ENCODE peak calls at places on chromosomes 13 and 19, in ten cellular contexts. V is mesendoderm; W is H7; M is aorta; X is fibroblast of pulmonary artery; Q is CD8-positive, alpha-beta T cell; G is tibial artery; T is pancreas; O is choroid plexus epithelial cell; A is neural progenitor cell. Y is an unnamed sample.

GRCh38 chr19:17479325-17479791 is 9.0 kb downstream of the SLC27A1 start:
- DNase-seq in Q (no peak), A (no peak), M (no peak), T (no peak), V (no peak), W (peak; percentile 62), O (peak; percentile 85), X (peak; percentile 77), G (no peak), Y (no peak)

GRCh38 chr13:33355470-33355869 is 69.9 kb upstream of the STARD13 start:
- DNase-seq in X (peak; percentile 87), A (no peak), G (no peak), Q (no peak), V (no peak), T (no peak), M (no peak), W (no peak), O (peak; percentile 77), Y (no peak)

GRCh38 chr13:27965343-27965739 is 3.8 kb downstream of the CDX2 start:
- DNase-seq in X (no peak), M (no peak), T (no peak), G (no peak), W (peak; percentile 48), A (no peak), Q (peak; percentile 25), O (no peak), V (peak; percentile 44), Y (no peak)

GRCh38 chr13:98105929-98106336 is 37.0 kb upstream of the FARP1 start:
- DNase-seq in T (no peak), O (peak; percentile 56), M (no peak), W (no peak), V (no peak), Q (no peak), A (no peak), G (no peak), X (peak; percentile 73), Y (peak; percentile 18)

GRCh38 chr13:77002590-77003190 is 10.8 kb downstream of the CLN5 start:
- DNase-seq in M (no peak), O (peak; percentile 62), W (peak; percentile 14), G (no peak), X (peak; percentile 65), Q (no peak), T (no peak), V (peak; percentile 53), A (peak; percentile 40), Y (no peak)

GRCh38 chr19:3556423-3556977 is 886 bp downstream of the MFSD12 start:
- DNase-seq in G (no peak), O (no peak), W (no peak), V (no peak), Q (no peak), X (no peak), T (peak; percentile 60), A (no peak), M (no peak), Y (no peak)

GRCh38 chr13:30892966-30893365 is 13.1 kb upstream of the MEDAG start:
- DNase-seq in M (peak; percentile 79), V (peak; percentile 84), A (peak; percentile 74), T (no peak), X (peak; percentile 69), W (peak; percentile 71), Q (no peak), O (peak; percentile 85), G (peak; percentile 84), Y (no peak)

GRCh38 chr19:48745208-48745995 is 1.3 kb downstream of the IZUMO1 start:
- DNase-seq in T (peak; percentile 65), G (no peak), M (no peak), X (peak; percentile 72), W (peak; percentile 82), O (peak; percentile 80), Q (peak; percentile 58), V (peak; percentile 82), A (peak; percentile 84), Y (no peak)

GRCh38 chr13:49052801-49053200 is 77.1 kb downstream of the FNDC3A start:
- DNase-seq in A (no peak), T (no peak), O (no peak), G (no peak), X (no peak), V (no peak), M (no peak), W (no peak), Q (no peak), Y (no peak)

GRCh38 chr13:40969169-40969901 is 49.8 kb downstream of the ELF1 start:
- DNase-seq in M (no peak), X (no peak), G (no peak), V (no peak), Q (no peak), A (no peak), T (no peak), W (no peak), O (no peak), Y (no peak)

GRCh38 chr19:46218160-46218559 is 11.4 kb upstream of the IGFL1 start:
- DNase-seq in T (no peak), V (peak; percentile 80), W (peak; percentile 85), O (peak; percentile 39), A (peak; percentile 89), M (no peak), G (no peak), Q (no peak), X (peak; percentile 50), Y (no peak)

GRCh38 chr13:111213964-111214726 is 99.0 kb downstream of the ARHGEF7 start:
- DNase-seq in W (peak; percentile 42), Q (no peak), O (no peak), M (no peak), G (no peak), X (no peak), T (no peak), A (no peak), V (no peak), Y (no peak)
- H3K4me3 ChIP-seq in W (no peak overlapping the region), Q (no peak overlapping the region), O (no peak overlapping the region), M (no peak overlapping the region), G (no peak overlapping the region), X (no peak overlapping the region), T (no peak overlapping the region), A (no peak overlapping the region), V (no peak overlapping the region), Y (no peak overlapping the region)

GRCh38 chr19:14419038-14419813 is at the start of gene DDX39A:
- DNase-seq in G (peak; percentile 99), A (peak; percentile 99), Q (peak; percentile 96), M (peak; percentile 99), W (peak; percentile 99), T (peak; percentile 98), O (peak; percentile 100), X (peak; percentile 100), V (peak; percentile 100), Y (peak; percentile 98)

GRCh38 chr19:14413765-14414171 is 5.4 kb downstream of the DDX39A start:
- DNase-seq in G (no peak), T (no peak), A (no peak), X (peak; percentile 47), Q (no peak), M (no peak), W (peak; percentile 23), O (peak; percentile 67), V (no peak), Y (no peak)

GRCh38 chr19:14413355-14413754 is 5.8 kb downstream of the DDX39A start:
- DNase-seq in M (no peak), A (no peak), V (no peak), W (peak; percentile 29), G (no peak), T (no peak), X (no peak), Q (no peak), O (no peak), Y (no peak)

GRCh38 chr19:14418743-14419037 is 451 bp downstream of the DDX39A start:
- DNase-seq in Q (no peak), A (no peak), O (no peak), T (no peak), W (no peak), G (no peak), X (peak; percentile 21), V (no peak), M (no peak), Y (no peak)

GRCh38 chr19:14416743-14417214 is 2.4 kb downstream of the DDX39A start:
- DNase-seq in A (no peak), Q (no peak), G (no peak), M (no peak), O (no peak), W (no peak), V (no peak), X (no peak), T (no peak), Y (no peak)
- H3K4me3 ChIP-seq in A (no peak overlapping the region), Q (no peak overlapping the region), G (no peak overlapping the region), M (no peak overlapping the region), O (no peak overlapping the region), W (no peak overlapping the region), V (no peak overlapping the region), X (peak overlapping the region; percentile 10), T (no peak overlapping the region), Y (peak overlapping the region; percentile 96)

DNA sequence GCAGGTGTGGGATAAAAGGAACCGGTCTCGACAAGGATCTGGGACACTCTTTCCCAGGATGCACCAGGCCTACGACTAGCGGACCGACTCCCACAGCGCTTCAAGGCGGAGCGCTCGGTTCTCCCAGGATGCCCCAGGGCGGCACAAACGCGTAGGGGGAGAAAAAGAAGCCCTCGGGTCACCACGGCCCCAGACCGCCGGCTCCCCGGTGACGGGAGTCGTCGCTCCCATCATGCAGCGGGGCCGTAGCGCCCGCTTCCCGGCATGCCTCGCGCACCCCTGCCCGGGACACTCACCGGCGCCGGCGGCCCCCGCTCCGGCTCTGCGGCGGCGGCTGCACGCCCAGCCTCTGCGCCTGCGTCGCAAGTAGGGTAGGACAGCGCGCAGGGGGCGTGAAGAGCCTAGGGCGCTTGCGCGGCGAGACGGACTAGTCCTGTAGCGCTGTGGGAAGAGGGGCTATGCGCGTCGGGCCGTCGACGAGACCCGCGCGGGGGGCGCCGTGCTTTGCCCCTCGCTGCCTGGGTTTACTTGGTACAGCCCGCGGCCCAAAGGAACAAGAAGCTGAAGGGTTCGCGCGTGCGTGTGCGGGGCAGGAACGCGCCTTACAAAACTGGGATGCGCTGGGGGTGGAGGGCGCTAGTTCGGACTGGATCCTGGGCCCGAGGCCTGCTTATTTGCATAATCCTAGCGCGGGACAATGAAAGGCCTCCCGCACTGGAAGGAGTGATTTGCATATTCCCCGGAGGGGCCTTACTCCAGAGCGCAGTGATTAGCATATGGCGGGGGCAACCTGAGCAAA is at the start of gene ZNF428:
- DNase-seq in Q (peak; percentile 88), A (peak; percentile 99), V (peak; percentile 98), X (peak; percentile 92), M (peak; percentile 92), W (peak; percentile 96), O (peak; percentile 92), G (peak; percentile 90), T (peak; percentile 94), Y (peak; percentile 87)
- H3K4me3 ChIP-seq in Q (peak within 1 kb of the TSS; percentile 97), A (peak within 1 kb of the TSS; percentile 47), V (peak within 1 kb of the TSS; percentile 18), X (peak within 1 kb of the TSS; percentile 88), M (peak within 1 kb of the TSS; percentile 43), W (peak within 1 kb of the TSS; percentile 73), O (peak within 1 kb of the TSS; percentile 84), G (peak within 1 kb of the TSS; percentile 75), T (peak within 1 kb of the TSS; percentile 80), Y (peak within 1 kb of the TSS; percentile 86)

DNA sequence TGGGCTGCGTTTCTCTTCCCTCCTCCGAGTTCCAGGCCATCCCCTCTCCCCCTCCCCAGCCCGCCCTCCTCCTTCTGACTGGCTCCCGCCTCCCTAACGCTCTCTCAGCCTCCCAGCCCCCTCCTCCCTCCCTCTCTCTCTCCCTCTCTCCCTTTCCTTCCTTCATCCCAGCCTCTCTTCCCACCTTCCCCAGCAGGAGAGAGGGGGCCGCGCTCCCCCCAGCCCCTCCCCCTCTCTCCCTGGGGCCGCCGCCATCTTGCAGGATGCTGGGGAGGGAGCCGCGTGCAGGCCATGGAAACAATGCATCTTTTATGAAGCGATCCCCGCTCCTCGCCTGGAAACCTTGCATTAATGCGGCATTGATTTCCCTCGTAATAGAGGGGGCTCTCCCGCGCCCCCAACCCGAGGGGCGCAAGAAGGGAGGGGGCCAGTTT is 42.6 kb upstream of the ADGRL1 start:
- DNase-seq in G (no peak), O (peak; percentile 24), M (peak; percentile 58), T (peak; percentile 39), A (peak; percentile 93), X (peak; percentile 55), V (peak; percentile 98), W (peak; percentile 91), Q (peak; percentile 75), Y (peak; percentile 18)
- H3K4me3 ChIP-seq in G (peak overlapping the region; percentile 50), O (peak overlapping the region; percentile 52), M (peak overlapping the region; percentile 30), T (peak overlapping the region; percentile 31), A (peak overlapping the region; percentile 58), X (peak overlapping the region; percentile 42), V (peak overlapping the region; percentile 37), W (peak overlapping the region; percentile 52), Q (peak overlapping the region; percentile 60), Y (peak overlapping the region; percentile 68)

Y was measured in left ventricle myocardium inferior.